ENCODE peak calls at places on chromosomes 13 and 19, in six cellular contexts. One of them, this sample, is unnamed.

GRCh38 chr19:28687296-28687695 is 525.7 kb downstream of the UQCRFS1 start:
- DNase-seq in sigmoid colon: no peak
- DNase-seq in NB4: no peak
- DNase-seq in stomach: no peak
- DNase-seq in vagina: no peak
- DNase-seq in H54: no peak
- DNase-seq in this sample: no peak

GRCh38 chr13:79830426-79830825 is 349.5 kb downstream of the NDFIP2 start:
- DNase-seq in sigmoid colon: no peak
- DNase-seq in NB4: no peak
- DNase-seq in stomach: no peak
- DNase-seq in vagina: no peak
- DNase-seq in H54: no peak
- DNase-seq in this sample: no peak

GRCh38 chr19:35264281-35265125 is 4.3 kb upstream of the USF2 start:
- DNase-seq in sigmoid colon: peak
- DNase-seq in NB4: no peak
- DNase-seq in stomach: peak
- DNase-seq in vagina: no peak
- DNase-seq in H54: no peak
- DNase-seq in this sample: no peak

GRCh38 chr19:8544168-8544567 is 30.2 kb upstream of the ZNF414 start:
- DNase-seq in sigmoid colon: no peak
- DNase-seq in NB4: no peak
- DNase-seq in stomach: no peak
- DNase-seq in vagina: no peak
- DNase-seq in H54: no peak
- DNase-seq in this sample: no peak

GRCh38 chr19:49773663-49774305 is 7.0 kb downstream of the AP2A1 start:
- DNase-seq in sigmoid colon: no peak
- DNase-seq in NB4: no peak
- DNase-seq in stomach: no peak
- DNase-seq in vagina: no peak
- DNase-seq in H54: no peak
- DNase-seq in this sample: no peak

GRCh38 chr19:54609356-54609791 is 15.9 kb downstream of the LILRA1 start:
- DNase-seq in sigmoid colon: no peak
- DNase-seq in NB4: no peak
- DNase-seq in stomach: peak
- DNase-seq in vagina: peak
- DNase-seq in H54: no peak
- DNase-seq in this sample: no peak

GRCh38 chr19:41995959-41996797 is 2.1 kb upstream of the ATP1A3 start:
- DNase-seq in sigmoid colon: no peak
- DNase-seq in NB4: peak
- DNase-seq in stomach: no peak
- DNase-seq in vagina: no peak
- DNase-seq in H54: no peak
- DNase-seq in this sample: no peak

GRCh38 chr19:33064117-33064777 is 441 bp downstream of the RHPN2 start:
- DNase-seq in sigmoid colon: no peak
- DNase-seq in NB4: peak
- DNase-seq in stomach: peak
- DNase-seq in vagina: no peak
- DNase-seq in H54: peak
- DNase-seq in this sample: no peak

GRCh38 chr13:109249780-109250528 is 536.4 kb downstream of the IRS2 start:
- DNase-seq in sigmoid colon: no peak
- DNase-seq in NB4: no peak
- DNase-seq in stomach: no peak
- DNase-seq in vagina: no peak
- DNase-seq in H54: no peak
- DNase-seq in this sample: no peak

GRCh38 chr19:50510121-50510670 is 795 bp downstream of the JOSD2 start:
- DNase-seq in sigmoid colon: no peak
- DNase-seq in NB4: no peak
- DNase-seq in stomach: no peak
- DNase-seq in vagina: no peak
- DNase-seq in H54: no peak
- DNase-seq in this sample: no peak

GRCh38 chr19:18833849-18834643 is 2.3 kb downstream of the UPF1 start:
- DNase-seq in sigmoid colon: no peak
- DNase-seq in NB4: no peak
- DNase-seq in stomach: no peak
- DNase-seq in vagina: no peak
- DNase-seq in H54: no peak
- DNase-seq in this sample: peak

GRCh38 chr13:27423333-27423732 is 1.1 kb upstream of the GTF3A start:
- DNase-seq in sigmoid colon: no peak
- DNase-seq in NB4: no peak
- DNase-seq in stomach: no peak
- DNase-seq in vagina: no peak
- DNase-seq in H54: no peak
- DNase-seq in this sample: peak

GRCh38 chr19:42402376-42403116 is 12.4 kb upstream of the CNFN start:
- DNase-seq in sigmoid colon: peak
- DNase-seq in NB4: no peak
- DNase-seq in stomach: no peak
- DNase-seq in vagina: no peak
- DNase-seq in H54: no peak
- DNase-seq in this sample: no peak

GRCh38 chr19:3100747-3101730 is 6.9 kb downstream of the GNA11 start:
- DNase-seq in sigmoid colon: no peak
- DNase-seq in NB4: no peak
- DNase-seq in stomach: no peak
- DNase-seq in vagina: no peak
- DNase-seq in H54: no peak
- DNase-seq in this sample: no peak

GRCh38 chr19:719636-720377 is 11.1 kb downstream of the PALM start:
- DNase-seq in sigmoid colon: no peak
- DNase-seq in NB4: no peak
- DNase-seq in stomach: no peak
- DNase-seq in vagina: no peak
- DNase-seq in H54: no peak
- DNase-seq in this sample: no peak

GRCh38 chr19:41694831-41695635 is 7.0 kb upstream of the CEACAM7 start:
- DNase-seq in sigmoid colon: no peak
- DNase-seq in NB4: no peak
- DNase-seq in stomach: no peak
- DNase-seq in vagina: peak
- DNase-seq in H54: no peak
- DNase-seq in this sample: no peak

DNA sequence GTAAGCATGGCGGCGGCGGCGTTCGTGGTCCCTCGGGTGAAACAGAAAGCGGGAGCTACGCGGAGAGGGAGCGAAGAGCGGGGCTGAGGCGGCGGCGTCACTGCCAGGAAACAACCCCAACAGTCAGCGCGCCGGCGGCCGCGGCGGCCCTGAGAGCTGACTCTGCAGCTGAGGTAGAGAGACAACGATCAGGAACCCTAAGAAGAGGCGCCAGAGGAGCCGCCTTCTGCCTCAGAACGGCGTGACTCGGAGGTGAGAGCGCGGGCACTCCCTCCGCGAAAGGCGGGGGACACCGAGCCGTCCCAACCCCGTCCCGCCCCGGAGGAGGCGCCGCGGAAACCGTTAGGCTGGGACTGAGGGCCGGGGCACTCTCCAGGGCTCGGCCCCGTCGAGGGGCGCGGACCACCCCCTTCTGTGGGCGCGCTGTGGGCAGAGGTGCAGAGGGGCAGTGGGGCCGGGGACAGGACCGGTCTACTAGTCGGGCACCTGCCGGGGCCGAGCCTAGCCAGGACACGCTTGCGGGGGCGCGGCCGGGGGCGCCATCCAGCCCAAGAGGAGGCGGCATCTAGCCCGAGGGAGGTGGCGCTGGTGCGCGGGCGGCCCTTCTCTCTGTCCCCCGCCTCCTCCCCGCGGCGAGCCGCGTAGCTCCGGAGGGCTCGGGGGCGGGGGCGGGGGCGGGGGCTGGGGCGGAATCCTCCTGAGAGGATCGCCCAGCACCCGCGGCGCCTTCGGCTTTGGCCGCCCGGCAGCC is 389 bp downstream of the FNDC3A start:
- DNase-seq in sigmoid colon: peak
- DNase-seq in NB4: peak
- DNase-seq in stomach: peak
- DNase-seq in vagina: no peak
- DNase-seq in H54: peak
- DNase-seq in this sample: peak
- TF ChIP-seq POLR2A in sigmoid colon: no peak
- TF ChIP-seq POLR2A in NB4: peak
- TF ChIP-seq POLR2A in stomach: no peak
- TF ChIP-seq POLR2A in vagina: peak
- TF ChIP-seq POLR2A in H54: peak
- TF ChIP-seq POLR2A in this sample: peak

GRCh38 chr13:24668511-24668910 is 11.7 kb upstream of the ATP12A start:
- DNase-seq in sigmoid colon: no peak
- DNase-seq in NB4: no peak
- DNase-seq in stomach: no peak
- DNase-seq in vagina: no peak
- DNase-seq in H54: no peak
- DNase-seq in this sample: no peak
- TF ChIP-seq POLR2A in sigmoid colon: no peak
- TF ChIP-seq POLR2A in NB4: no peak
- TF ChIP-seq POLR2A in stomach: no peak
- TF ChIP-seq POLR2A in vagina: no peak
- TF ChIP-seq POLR2A in H54: no peak
- TF ChIP-seq POLR2A in this sample: no peak

GRCh38 chr13:113448885-113449692 is 4.2 kb downstream of the ADPRHL1 start:
- DNase-seq in sigmoid colon: peak
- DNase-seq in NB4: peak
- DNase-seq in stomach: peak
- DNase-seq in vagina: no peak
- DNase-seq in H54: no peak
- DNase-seq in this sample: peak
- TF ChIP-seq POLR2A in sigmoid colon: no peak
- TF ChIP-seq POLR2A in NB4: peak
- TF ChIP-seq POLR2A in stomach: no peak
- TF ChIP-seq POLR2A in vagina: no peak
- TF ChIP-seq POLR2A in H54: no peak
- TF ChIP-seq POLR2A in this sample: no peak

DNA sequence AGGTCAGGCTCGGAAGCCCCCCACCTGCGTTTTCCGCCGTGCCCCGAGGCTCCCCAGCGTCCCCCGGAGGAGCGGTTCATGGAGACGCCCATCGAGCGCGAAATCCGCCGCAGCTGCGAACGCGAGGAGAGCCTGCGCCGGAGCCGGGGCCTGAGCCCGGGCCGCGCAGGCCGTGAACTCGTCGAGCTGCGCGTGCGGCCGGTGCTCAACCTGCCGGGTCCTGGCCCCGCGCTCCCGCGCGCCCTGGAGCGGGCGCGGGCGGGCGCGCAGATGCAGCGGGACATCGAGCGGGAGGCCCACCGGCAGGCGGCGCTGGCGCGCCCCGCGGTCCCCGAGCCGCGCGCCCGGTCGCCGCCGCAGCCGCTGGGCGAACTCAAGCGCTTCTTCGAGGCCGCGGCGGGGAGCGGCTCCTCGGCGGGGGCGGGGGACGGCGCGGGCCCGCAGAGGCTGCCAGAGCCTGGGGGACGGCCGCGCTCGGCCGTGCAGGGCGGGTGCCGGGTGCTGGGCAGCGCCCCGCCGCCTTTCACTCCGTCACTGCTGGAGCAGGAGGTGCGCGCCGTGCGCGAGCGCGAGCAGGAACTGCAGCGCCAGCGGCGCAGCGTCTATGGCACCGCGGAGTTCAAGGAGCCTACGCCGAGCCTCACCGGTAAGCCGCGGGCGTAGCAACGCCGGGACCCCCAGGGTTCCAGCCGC is 792 bp downstream of the MISP3 start:
- DNase-seq in sigmoid colon: peak
- DNase-seq in NB4: peak
- DNase-seq in stomach: peak
- DNase-seq in vagina: no peak
- DNase-seq in H54: no peak
- DNase-seq in this sample: peak
- TF ChIP-seq POLR2A in sigmoid colon: no peak
- TF ChIP-seq POLR2A in NB4: no peak
- TF ChIP-seq POLR2A in stomach: no peak
- TF ChIP-seq POLR2A in vagina: no peak
- TF ChIP-seq POLR2A in H54: no peak
- TF ChIP-seq POLR2A in this sample: peak

This sample was measured in erythroblast.